ENCODE peak calls at places on chromosome 17, in four cellular contexts. L, U, B and K are unnamed samples.

GRCh38 chr17:38578229-38578628 is 27.5 kb downstream of the SRCIN1 start:
- DNase-seq in B (no peak), U (no peak), L (no peak), K (no peak)

GRCh38 chr17:57009737-57010445 is 32.0 kb downstream of the SCPEP1 start:
- DNase-seq in L (peak; percentile 19), U (peak; percentile 69), B (peak; percentile 29), K (peak; percentile 27)

GRCh38 chr17:14731591-14731990 is 430.7 kb downstream of the HS3ST3B1 start:
- DNase-seq in B (peak; percentile 16), L (no peak), U (no peak), K (no peak)

GRCh38 chr17:39927928-39928867 is 666 bp downstream of the LRRC3C start:
- DNase-seq in B (no peak), U (peak; percentile 46), L (peak; percentile 59), K (no peak)

GRCh38 chr17:50310455-50311111 is 35.3 kb upstream of the XYLT2 start:
- DNase-seq in L (no peak), U (no peak), B (no peak), K (no peak)

GRCh38 chr17:75645501-75645888 is 12.3 kb downstream of the SMIM5 start:
- DNase-seq in L (no peak), B (no peak), U (peak; percentile 85), K (no peak)

GRCh38 chr17:63250830-63251229 is 195.3 kb downstream of the CYB561 start:
- DNase-seq in U (no peak), L (no peak), B (peak; percentile 63), K (no peak)

GRCh38 chr17:44672479-44673093 is 16.3 kb downstream of the MEIOC start:
- DNase-seq in L (no peak), U (no peak), B (peak; percentile 20), K (no peak)

GRCh38 chr17:75270218-75270965 is 639 bp downstream of the MIF4GD start:
- DNase-seq in U (peak; percentile 66), L (peak; percentile 82), B (peak; percentile 72), K (no peak)

GRCh38 chr17:67818110-67819002 is 6.9 kb upstream of the BPTF start:
- DNase-seq in L (no peak), U (no peak), B (no peak), K (no peak)

GRCh38 chr17:841313-841712 is 59.2 kb downstream of the MRM3 start:
- DNase-seq in L (no peak), B (no peak), U (no peak), K (no peak)

GRCh38 chr17:29578626-29579485 is 10.4 kb downstream of the TP53I13 start:
- DNase-seq in U (no peak), L (no peak), B (no peak), K (no peak)

GRCh38 chr17:79630120-79630519 is 19.3 kb upstream of the RBFOX3 start:
- DNase-seq in L (no peak), B (no peak), U (peak; percentile 4), K (no peak)

GRCh38 chr17:27354491-27355081 is 60.7 kb downstream of the WSB1 start:
- DNase-seq in B (no peak), U (no peak), L (no peak), K (no peak)

GRCh38 chr17:43453331-43453812 is 30.4 kb upstream of the DHX8 start:
- DNase-seq in L (no peak), U (no peak), B (no peak), K (no peak)

GRCh38 chr17:9079461-9080103 is 58.3 kb downstream of the NTN1 start:
- DNase-seq in B (peak; percentile 12), U (no peak), L (no peak), K (peak; percentile 86)

GRCh38 chr17:37671028-37671812 is 28.0 kb upstream of the DDX52 start:
- DNase-seq in L (no peak), U (no peak), B (no peak), K (no peak)

GRCh38 chr17:82118815-82119380 is 20.9 kb upstream of the FASN start:
- DNase-seq in L (no peak), U (no peak), B (no peak), K (no peak)

GRCh38 chr17:57906910-57907309 is 48.3 kb downstream of the CUEDC1 start:
- DNase-seq in B (no peak), U (no peak), L (no peak), K (no peak)

GRCh38 chr17:44398692-44399691 is 9.5 kb upstream of the ITGA2B start:
- DNase-seq in L (no peak), B (no peak), U (no peak), K (no peak)

GRCh38 chr17:28493467-28493866 is 12.7 kb upstream of the FOXN1 start:
- DNase-seq in L (no peak), U (no peak), B (no peak), K (no peak)

GRCh38 chr17:8709006-8709405 is 35.6 kb downstream of the CCDC42 start:
- DNase-seq in U (no peak), B (no peak), L (no peak), K (peak; percentile 79)

GRCh38 chr17:66661411-66661843 is 173.5 kb upstream of the CACNG5 start:
- DNase-seq in L (no peak), B (peak; percentile 18), U (peak; percentile 45), K (no peak)

GRCh38 chr17:28335959-28336871 is 654 bp downstream of the TNFAIP1 start:
- DNase-seq in B (peak; percentile 71), U (peak; percentile 68), L (peak; percentile 37), K (peak; percentile 22)

GRCh38 chr17:62627219-62627903 is at the start of gene MRC2:
- DNase-seq in L (peak; percentile 80), B (peak; percentile 78), U (no peak), K (peak; percentile 64)

GRCh38 chr17:17269926-17270773 is 10.9 kb downstream of the COPS3 start:
- DNase-seq in L (no peak), B (no peak), U (no peak), K (no peak)

GRCh38 chr17:13395346-13395745 is 206.4 kb downstream of the HS3ST3A1 start:
- DNase-seq in B (peak; percentile 81), L (no peak), U (no peak), K (no peak)

GRCh38 chr17:1486802-1487695 is 5.4 kb downstream of the MYO1C start:
- DNase-seq in U (peak; percentile 90), L (peak; percentile 80), B (peak; percentile 88), K (no peak)

GRCh38 chr17:17900615-17901520 is 64.1 kb upstream of the SREBF1 start:
- DNase-seq in B (peak; percentile 99), L (peak; percentile 86), U (peak; percentile 60), K (no peak)

GRCh38 chr17:48026503-48027321 is 10.9 kb downstream of the COPZ2 start:
- DNase-seq in B (peak; percentile 93), L (peak; percentile 79), U (peak; percentile 83), K (peak; percentile 86)

GRCh38 chr17:33112763-33113162 is 121.1 kb downstream of the SPACA3 start:
- DNase-seq in U (no peak), B (no peak), L (peak; percentile 23), K (no peak)

GRCh38 chr17:36825113-36825955 is 111.9 kb upstream of the LHX1 start:
- DNase-seq in U (no peak), L (no peak), B (no peak), K (no peak)

GRCh38 chr17:12709063-12709462 is 43.4 kb downstream of the MYOCD start:
- DNase-seq in B (no peak), U (no peak), L (no peak), K (no peak)